ENCODE peak calls at places on chromosomes 6 and 20, in nine cellular contexts. D, I, Z, X, R, Y, T, J and V are unnamed samples.

GRCh38 chr6:16524380-16524707 is 236.9 kb downstream of the ATXN1 start:
- DNase-seq in Y (peak), I (peak), J (no peak), X (no peak), R (no peak), D (peak), Z (no peak), T (no peak), V (peak)

GRCh38 chr6:15945593-15946159 is 183.2 kb upstream of the MYLIP start:
- DNase-seq in I (peak), J (no peak), D (peak), R (no peak), Z (no peak), T (no peak), X (no peak), Y (no peak), V (peak)

GRCh38 chr20:43844778-43845614 is 69.7 kb upstream of the TOX2 start:
- DNase-seq in T (no peak), J (peak), R (no peak), X (no peak), D (peak), Y (peak), I (peak), Z (no peak), V (peak)

GRCh38 chr20:44435630-44436335 is 39.9 kb upstream of the TTPAL start:
- DNase-seq in T (no peak), Z (no peak), D (no peak), R (no peak), X (no peak), I (no peak), J (no peak), Y (no peak), V (no peak)

GRCh38 chr6:92826633-92827032 is 592.7 kb downstream of the EPHA7 start:
- DNase-seq in I (no peak), J (no peak), Z (no peak), D (no peak), T (no peak), X (no peak), Y (no peak), R (no peak), V (no peak)

GRCh38 chr20:48455606-48456360 is 372.0 kb downstream of the PREX1 start:
- DNase-seq in Y (no peak), X (no peak), T (no peak), J (no peak), R (no peak), D (no peak), Z (no peak), I (no peak), V (no peak)

GRCh38 chr20:53708129-53708968 is 114.7 kb upstream of the ZNF217 start:
- DNase-seq in I (peak), Y (peak), R (no peak), X (no peak), J (peak), D (peak), Z (no peak), T (no peak), V (peak)

GRCh38 chr20:20859510-20859909 is 147.1 kb upstream of the RALGAPA2 start:
- DNase-seq in D (no peak), J (no peak), Y (no peak), Z (no peak), I (no peak), R (no peak), X (no peak), T (no peak), V (no peak)

DNA sequence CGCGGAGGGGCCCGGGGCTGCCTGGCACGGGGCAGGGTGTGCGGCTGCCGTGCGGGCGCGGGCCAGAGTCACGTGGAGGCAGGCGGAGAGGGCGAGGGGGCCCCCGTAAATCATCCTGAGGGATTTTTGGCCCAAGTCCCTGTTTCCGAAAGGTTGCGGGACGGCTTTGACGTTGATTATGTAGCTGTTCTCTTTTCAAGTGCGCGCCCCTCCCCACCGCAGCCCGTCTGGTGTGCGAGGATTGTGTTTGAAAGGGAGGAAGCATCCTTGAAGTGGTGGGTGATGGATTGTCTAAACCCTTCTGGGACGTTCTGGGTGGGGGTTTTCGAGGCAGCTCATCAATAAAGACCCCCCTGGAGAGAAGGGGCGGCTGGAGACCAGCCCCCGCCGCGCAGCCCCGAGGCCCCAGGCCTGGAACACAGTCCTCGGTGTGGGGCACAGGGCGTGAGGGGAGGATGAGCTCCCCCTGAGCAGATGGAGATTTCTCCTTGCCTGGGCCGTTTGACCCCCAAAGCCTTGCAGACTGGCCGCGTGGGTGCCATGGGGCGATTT is 7.0 kb upstream of the FOXF2 start:
- DNase-seq in R (no peak), Z (no peak), I (no peak), Y (no peak), T (no peak), X (no peak), J (no peak), D (no peak), V (no peak)
- H3K4me3 ChIP-seq in R (peak), Z (no peak), I (no peak), Y (no peak), T (no peak), X (peak), J (no peak), D (no peak), V (no peak)

GRCh38 chr6:138803914-138804313 is 8.0 kb downstream of the ECT2L start:
- DNase-seq in I (peak), R (no peak), X (no peak), D (no peak), J (no peak), T (no peak), Y (no peak), Z (no peak), V (peak)

GRCh38 chr6:138798028-138798427 is 2.1 kb downstream of the ECT2L start:
- DNase-seq in X (no peak), T (no peak), J (no peak), R (no peak), I (no peak), Y (no peak), D (no peak), Z (no peak), V (no peak)

GRCh38 chr6:138804986-138805385 is 9.1 kb downstream of the ECT2L start:
- DNase-seq in X (no peak), I (peak), D (no peak), Y (no peak), R (no peak), J (no peak), T (no peak), Z (no peak), V (no peak)

GRCh38 chr6:138795809-138796469 is at the start of gene ECT2L:
- DNase-seq in R (peak), Y (no peak), T (peak), X (no peak), I (peak), Z (no peak), D (peak), J (no peak), V (peak)

GRCh38 chr6:138800377-138801150 is 4.7 kb downstream of the ECT2L start:
- DNase-seq in J (no peak), X (no peak), Y (no peak), T (no peak), D (no peak), I (no peak), R (no peak), Z (no peak), V (no peak)
- TF ChIP-seq CTCF in J (no peak), X (no peak), Y (no peak), T (no peak), D (no peak), I (no peak), R (no peak), Z (no peak), V (no peak)

GRCh38 chr6:89032599-89032998 is 48.0 kb upstream of the PNRC1 start:
- DNase-seq in J (no peak), Y (no peak), D (no peak), I (no peak), R (no peak), Z (peak), T (no peak), X (no peak), V (peak)

GRCh38 chr6:89037156-89037900 is 43.2 kb upstream of the PNRC1 start:
- DNase-seq in X (no peak), Y (no peak), J (no peak), R (no peak), I (no peak), T (peak), D (no peak), Z (no peak), V (no peak)

GRCh38 chr6:89034586-89035251 is 45.8 kb upstream of the PNRC1 start:
- DNase-seq in Z (no peak), D (peak), T (peak), I (peak), X (no peak), Y (no peak), J (no peak), R (peak), V (peak)

GRCh38 chr6:89035252-89036106 is 45.1 kb upstream of the PNRC1 start:
- DNase-seq in I (peak), J (peak), D (peak), T (peak), R (peak), Z (no peak), Y (peak), X (peak), V (peak)
- H3K4me3 ChIP-seq in I (peak), J (peak), D (no peak), T (no peak), R (peak), Z (no peak), Y (peak), X (no peak), V (peak)

GRCh38 chr6:149305372-149305771 is 12.1 kb upstream of the TAB2 start:
- DNase-seq in X (no peak), R (no peak), Z (no peak), D (no peak), T (no peak), J (no peak), I (no peak), Y (no peak), V (no peak)
- TF ChIP-seq CTCF in X (no peak), R (no peak), Z (no peak), D (no peak), T (no peak), J (no peak), I (no peak), Y (no peak), V (no peak)

DNA sequence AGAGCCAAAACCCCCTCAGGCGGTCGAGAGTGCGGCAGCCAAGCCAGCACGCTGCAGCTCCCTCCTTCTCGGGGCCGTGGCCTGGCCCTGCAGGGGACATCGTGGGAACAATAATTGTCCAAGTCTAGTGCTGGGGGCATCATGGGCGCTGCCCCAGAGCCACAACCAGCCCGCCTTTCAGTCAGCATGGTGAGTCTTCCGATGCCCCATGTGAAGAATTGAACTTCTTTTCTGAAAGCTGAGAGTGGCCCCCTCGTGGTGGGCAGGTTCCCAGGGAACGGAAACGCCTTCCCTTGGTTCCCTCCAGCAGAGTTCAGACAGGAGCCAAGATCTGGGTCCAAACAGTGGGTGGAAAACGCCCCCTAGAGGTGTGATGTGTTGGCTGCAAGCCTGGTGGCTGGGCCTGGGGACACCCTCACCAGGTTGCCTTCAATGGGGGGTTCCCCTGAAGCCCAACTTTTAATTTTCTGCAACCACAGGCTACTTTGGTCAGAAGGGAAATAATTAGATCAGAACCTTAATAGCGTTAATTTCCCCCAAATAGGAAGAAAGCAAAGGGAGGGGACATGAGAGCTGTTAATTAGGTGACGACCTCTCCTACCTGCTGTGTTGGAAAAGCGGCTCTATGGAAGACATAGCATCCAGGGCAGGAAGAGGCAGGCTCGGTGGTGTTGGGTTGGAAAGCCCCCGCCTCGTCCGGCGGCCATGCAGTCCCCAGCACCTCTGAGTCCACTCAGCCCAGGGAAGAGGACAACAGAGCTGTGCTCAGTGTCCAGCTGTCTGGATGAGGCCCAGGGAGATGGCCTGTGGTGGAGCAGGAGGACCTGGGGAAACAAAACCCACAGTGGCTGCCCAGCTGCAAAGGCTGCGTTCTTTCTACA is 4.7 kb upstream of the MRGBP start:
- DNase-seq in X (no peak), Z (peak), D (peak), Y (peak), R (peak), T (peak), I (peak), J (peak), V (peak)
- H3K4me3 ChIP-seq in X (no peak), Z (no peak), D (no peak), Y (no peak), R (no peak), T (no peak), I (no peak), J (no peak), V (no peak)

GRCh38 chr6:154448448-154449096 is 61.9 kb downstream of the CNKSR3 start:
- DNase-seq in D (peak), T (no peak), Z (no peak), R (peak), Y (peak), X (no peak), J (no peak), I (peak), V (peak)
- TF ChIP-seq CTCF in D (peak), T (no peak), Z (no peak), R (no peak), Y (peak), X (peak), J (peak), I (peak), V (peak)

DNA sequence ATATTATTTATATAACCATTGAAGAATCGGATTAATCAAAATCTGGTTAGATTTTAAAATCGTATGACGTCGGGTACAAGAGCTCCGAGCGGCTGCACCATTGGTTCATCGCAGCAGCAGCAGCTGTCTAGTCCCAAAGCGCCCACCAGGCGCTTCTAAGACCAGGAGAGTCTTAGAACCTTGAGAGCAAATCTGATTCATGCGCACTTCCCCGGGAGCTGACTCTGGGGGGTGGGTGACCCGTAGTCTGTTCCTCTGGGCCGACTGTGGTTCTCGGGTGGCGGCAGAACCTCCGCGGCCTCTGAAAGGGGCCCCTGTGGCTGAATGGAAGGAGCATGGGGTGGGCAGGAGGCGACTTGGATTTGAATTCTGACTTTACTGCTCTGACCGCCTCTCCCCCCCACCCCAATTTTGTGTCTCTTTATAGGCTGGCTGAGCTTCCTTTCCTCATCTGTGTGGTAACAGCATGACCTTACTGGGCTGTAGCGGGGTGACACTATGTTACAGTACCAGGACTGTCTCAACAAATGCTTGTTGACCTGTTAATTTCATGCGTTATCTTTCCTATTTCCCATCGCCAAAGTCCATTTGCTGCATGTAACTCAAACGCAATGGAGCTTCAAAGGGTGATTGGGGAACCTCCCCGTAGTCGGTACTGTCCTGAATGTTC is 119.7 kb downstream of the RTN4IP1 start:
- DNase-seq in I (no peak), Y (no peak), T (no peak), D (peak), X (no peak), J (no peak), R (no peak), Z (peak), V (peak)
- H3K4me3 ChIP-seq in I (peak), Y (peak), T (no peak), D (peak), X (no peak), J (no peak), R (no peak), Z (peak), V (peak)

GRCh38 chr20:33444797-33445560 is 1.4 kb upstream of the SNTA1 start:
- DNase-seq in R (no peak), J (no peak), T (no peak), I (no peak), D (no peak), Z (peak), Y (no peak), X (no peak), V (no peak)
- TF ChIP-seq CTCF in R (no peak), J (no peak), T (no peak), I (no peak), D (no peak), Z (no peak), Y (no peak), X (peak), V (no peak)

GRCh38 chr6:5866547-5867051 is 140.1 kb downstream of the NRN1 start:
- DNase-seq in I (peak), Z (no peak), X (no peak), D (peak), T (no peak), R (no peak), Y (peak), J (peak), V (peak)
- H3K4me3 ChIP-seq in I (peak), Z (peak), X (no peak), D (no peak), T (no peak), R (peak), Y (no peak), J (no peak), V (no peak)